ENCODE peak calls at places on chromosome 1, in six cellular contexts. D, U, R, Y, T and S are unnamed samples.

GRCh38 chr1:230109871-230110667 is 43.0 kb downstream of the GALNT2 start:
- DNase-seq in R (peak), U (no peak), D (no peak), Y (no peak), T (peak), S (no peak)

GRCh38 chr1:64669098-64669675 is 75.7 kb upstream of the RAVER2 start:
- DNase-seq in R (no peak), U (no peak), T (no peak), Y (no peak), D (no peak), S (no peak)

GRCh38 chr1:112673589-112674439 is 645 bp upstream of the MOV10 start:
- DNase-seq in T (no peak), U (peak), D (peak), R (no peak), Y (peak), S (peak)

GRCh38 chr1:59570524-59570923 is 244.2 kb upstream of the HOOK1 start:
- DNase-seq in D (no peak), Y (peak), R (no peak), U (no peak), T (no peak), S (peak)

GRCh38 chr1:236603896-236604217 is 459 bp downstream of the HEATR1 start:
- DNase-seq in Y (peak), R (no peak), U (peak), T (no peak), D (no peak), S (peak)

GRCh38 chr1:64121766-64122385 is 81.5 kb upstream of the UBE2U start:
- DNase-seq in R (no peak), Y (no peak), U (no peak), D (no peak), T (no peak), S (no peak)

GRCh38 chr1:18560692-18561091 is 70.0 kb upstream of the PAX7 start:
- DNase-seq in T (no peak), D (no peak), R (no peak), Y (no peak), U (no peak), S (no peak)

GRCh38 chr1:40712405-40712944 is 21.0 kb downstream of the NFYC start:
- DNase-seq in R (no peak), U (no peak), T (no peak), D (no peak), Y (peak), S (no peak)

GRCh38 chr1:94852758-94853157 is 32.6 kb downstream of the SLC44A3 start:
- DNase-seq in D (no peak), U (no peak), R (no peak), T (no peak), Y (no peak), S (peak)

GRCh38 chr1:3954391-3955160 is 54.5 kb upstream of the C1orf174 start:
- DNase-seq in D (no peak), R (no peak), Y (no peak), T (no peak), U (no peak), S (no peak)

GRCh38 chr1:98749152-98749756 is 87.7 kb downstream of the SNX7 start:
- DNase-seq in D (no peak), Y (peak), U (peak), R (no peak), T (no peak), S (peak)